ENCODE peak calls at places on chromosomes 11 and 22, in seven cellular contexts. P is DND-41, H is WTC11, W is NCI-H146, V is substantia nigra, Y is NCI-H748 treated with DMSO at 0.1 percent for 48 hours, F is HCT116. U is an unnamed sample.
A peak's percentile ranks its signal among the peaks of the same experiment; 100 is the strongest.

GRCh38 chr11:63911440-63911839 is 5.5 kb downstream of the RCOR2 start:
- DNase-seq in P (no peak), H (no peak), W (no peak), V (no peak), Y (no peak), F (no peak), U (no peak)

GRCh38 chr11:117946842-117947526 is 17.8 kb upstream of the TMPRSS13 start:
- DNase-seq in P (peak; percentile 86), H (peak; percentile 94), W (peak; percentile 84), V (peak; percentile 79), Y (peak; percentile 7), F (peak; percentile 85), U (peak; percentile 68)

GRCh38 chr11:36672815-36673450 is 74.9 kb upstream of the RAG2 start:
- DNase-seq in P (no peak), H (no peak), W (peak; percentile 5), V (no peak), Y (peak; percentile 23), F (peak; percentile 38), U (peak; percentile 60)

GRCh38 chr11:69938206-69938605 is 119.0 kb upstream of the FGF3 start:
- DNase-seq in P (no peak), H (no peak), W (no peak), V (no peak), Y (no peak), F (no peak), U (no peak)

GRCh38 chr22:35721954-35722353 is 4.3 kb downstream of the APOL5 start:
- DNase-seq in P (no peak), H (no peak), W (no peak), V (no peak), Y (no peak), F (no peak), U (no peak)

GRCh38 chr11:102240502-102240901 is 76.8 kb upstream of the BIRC3 start:
- DNase-seq in P (no peak), H (no peak), W (no peak), V (no peak), Y (no peak), F (no peak), U (no peak)

GRCh38 chr11:20671856-20672546 is 2.6 kb downstream of the NELL1 start:
- DNase-seq in P (no peak), H (no peak), W (peak; percentile 71), V (no peak), Y (peak; percentile 91), F (peak; percentile 0), U (no peak)

GRCh38 chr11:129937592-129938238 is 42.3 kb upstream of the NFRKB start:
- DNase-seq in P (no peak), H (no peak), W (peak; percentile 35), V (no peak), Y (no peak), F (no peak), U (no peak)

GRCh38 chr11:85826096-85826855 is 15.3 kb upstream of the SYTL2 start:
- DNase-seq in P (no peak), H (peak; percentile 43), W (peak; percentile 52), V (peak; percentile 14), Y (no peak), F (no peak), U (peak; percentile 8)

GRCh38 chr11:86099727-86100320 is 30.9 kb upstream of the PICALM start:
- DNase-seq in P (no peak), H (no peak), W (no peak), V (no peak), Y (no peak), F (no peak), U (no peak)

GRCh38 chr11:68996376-68997123 is 15.8 kb upstream of the MRGPRD start:
- DNase-seq in P (no peak), H (peak; percentile 1), W (no peak), V (no peak), Y (no peak), F (no peak), U (no peak)

GRCh38 chr11:86370922-86371614 is 3.6 kb upstream of the CCDC81 start:
- DNase-seq in P (no peak), H (no peak), W (no peak), V (no peak), Y (no peak), F (no peak), U (no peak)

GRCh38 chr11:73130181-73130580 is 11.9 kb downstream of the FCHSD2 start:
- DNase-seq in P (no peak), H (no peak), W (no peak), V (no peak), Y (no peak), F (no peak), U (no peak)

GRCh38 chr11:17822021-17822781 is 87.6 kb downstream of the KCNC1 start:
- DNase-seq in P (no peak), H (no peak), W (no peak), V (no peak), Y (no peak), F (no peak), U (no peak)

GRCh38 chr22:25774575-25775026 is 32.6 kb downstream of the MYO18B start:
- DNase-seq in P (peak; percentile 35), H (peak; percentile 80), W (no peak), V (no peak), Y (no peak), F (no peak), U (no peak)

GRCh38 chr22:37137903-37138665 is 11.6 kb downstream of the IL2RB start:
- DNase-seq in P (no peak), H (no peak), W (no peak), V (no peak), Y (no peak), F (no peak), U (no peak)

GRCh38 chr22:26573026-26573662 is 16.8 kb downstream of the TPST2 start:
- DNase-seq in P (no peak), H (no peak), W (no peak), V (no peak), Y (no peak), F (no peak), U (no peak)

GRCh38 chr11:55714982-55715888 is 53.2 kb downstream of the OR4C6 start:
- DNase-seq in P (no peak), H (peak; percentile 32), W (no peak), V (no peak), Y (no peak), F (no peak), U (peak; percentile 28)